ENCODE peak calls at places on chromosomes 11 and 22, in four cellular contexts. N is GM12878, E is K562, X is HepG2. F is an unnamed sample.

GRCh38 chr22:19799322-19800190 is 39.0 kb downstream of the TBX1 start:
- DNase-seq in N (no peak), E (no peak), X (no peak), F (no peak)

GRCh38 chr22:24133187-24133965 is 47.9 kb upstream of the SUSD2 start:
- DNase-seq in N (no peak), E (no peak), X (no peak), F (no peak)

GRCh38 chr11:72378704-72379383 is 55.5 kb downstream of the CLPB start:
- DNase-seq in N (no peak), E (no peak), X (no peak), F (no peak)

GRCh38 chr11:20026629-20027545 is 133.4 kb downstream of the DBX1 start:
- DNase-seq in N (no peak), E (no peak), X (no peak), F (no peak)

GRCh38 chr11:32918427-32918826 is 25.8 kb downstream of the QSER1 start:
- DNase-seq in N (no peak), E (no peak), X (no peak), F (no peak)

GRCh38 chr11:26709057-26709456 is 12.8 kb downstream of the SLC5A12 start:
- DNase-seq in N (no peak), E (no peak), X (no peak), F (no peak)

GRCh38 chr11:128604723-128605122 is 17.4 kb upstream of the ETS1 start:
- DNase-seq in N (no peak), E (no peak), X (no peak), F (no peak)

GRCh38 chr11:119907934-119908760 is 179.1 kb upstream of the NECTIN1 start:
- DNase-seq in N (no peak), E (no peak), X (no peak), F (no peak)

GRCh38 chr11:1916132-1916985 is 3.1 kb upstream of the TNNT3 start:
- DNase-seq in N (peak), E (no peak), X (no peak), F (no peak)

GRCh38 chr11:34128824-34129223 is 23.4 kb downstream of the NAT10 start:
- DNase-seq in N (no peak), E (no peak), X (no peak), F (no peak)

GRCh38 chr11:10856689-10857603 is 907 bp downstream of the ZBED5 start:
- DNase-seq in N (peak), E (peak), X (peak), F (peak)

GRCh38 chr11:2586091-2586792 is 113.6 kb downstream of the KCNQ1OT1 start:
- DNase-seq in N (no peak), E (no peak), X (no peak), F (no peak)

GRCh38 chr22:22410121-22410520 is 98.4 kb downstream of the ZNF280B start:
- DNase-seq in N (no peak), E (no peak), X (no peak), F (no peak)
- TF ChIP-seq SP1 in N (no peak), E (no peak), X (no peak), F (no peak)

GRCh38 chr11:61162092-61162935 is 1.1 kb upstream of the VPS37C start:
- DNase-seq in N (no peak), E (peak), X (peak), F (no peak)
- TF ChIP-seq FOXM1 in N (no peak), E (peak), X (no peak), F (no peak)

DNA sequence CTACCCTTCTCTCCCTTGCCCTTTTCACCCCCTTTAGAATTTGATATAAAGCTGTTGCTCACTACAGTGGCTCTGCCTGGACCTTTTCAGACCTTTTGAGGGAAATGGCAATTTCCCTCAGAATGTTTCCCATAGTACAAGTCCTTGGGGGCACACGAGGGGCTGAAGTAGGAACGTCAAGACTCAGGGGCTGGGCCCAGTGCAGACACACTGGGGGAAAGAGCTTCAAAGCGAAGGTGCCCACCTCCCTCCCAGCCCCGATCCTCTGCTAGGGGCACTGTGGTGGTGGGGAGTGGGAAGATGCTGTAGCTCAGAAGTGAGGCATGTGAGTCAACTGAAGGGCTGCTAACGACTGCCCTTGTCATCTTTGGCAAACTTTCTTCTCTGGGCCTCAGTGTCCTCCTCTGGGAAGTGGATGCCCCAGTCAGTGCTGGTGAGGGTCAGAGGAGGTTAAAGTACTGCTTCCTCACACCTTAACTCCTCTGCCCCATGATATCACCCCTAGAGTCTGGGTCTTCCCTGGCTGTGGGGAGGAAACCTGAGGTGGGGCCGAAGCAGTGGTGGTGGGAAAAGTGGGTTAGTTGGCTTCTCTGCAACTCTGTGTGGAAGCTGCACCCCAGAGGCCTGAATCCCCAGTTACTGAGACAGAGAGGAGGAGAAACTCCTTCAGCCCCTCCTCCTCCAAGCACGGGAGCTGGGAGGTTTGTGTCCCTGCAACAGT is 425.3 kb upstream of the B3GAT1 start:
- DNase-seq in N (no peak), E (no peak), X (no peak), F (no peak)
- TF ChIP-seq SP1 in N (no peak), E (no peak), X (no peak), F (no peak)

GRCh38 chr22:43510226-43511070 is 98.6 kb downstream of the MPPED1 start:
- DNase-seq in N (no peak), E (no peak), X (no peak), F (no peak)

GRCh38 chr22:43511276-43511910 is 99.6 kb downstream of the MPPED1 start:
- DNase-seq in N (no peak), E (no peak), X (no peak), F (no peak)

GRCh38 chr22:43509337-43509736 is 97.5 kb downstream of the MPPED1 start:
- DNase-seq in N (no peak), E (no peak), X (no peak), F (no peak)

GRCh38 chr22:43514476-43515157 is 102.8 kb downstream of the MPPED1 start:
- DNase-seq in N (no peak), E (no peak), X (no peak), F (no peak)

DNA sequence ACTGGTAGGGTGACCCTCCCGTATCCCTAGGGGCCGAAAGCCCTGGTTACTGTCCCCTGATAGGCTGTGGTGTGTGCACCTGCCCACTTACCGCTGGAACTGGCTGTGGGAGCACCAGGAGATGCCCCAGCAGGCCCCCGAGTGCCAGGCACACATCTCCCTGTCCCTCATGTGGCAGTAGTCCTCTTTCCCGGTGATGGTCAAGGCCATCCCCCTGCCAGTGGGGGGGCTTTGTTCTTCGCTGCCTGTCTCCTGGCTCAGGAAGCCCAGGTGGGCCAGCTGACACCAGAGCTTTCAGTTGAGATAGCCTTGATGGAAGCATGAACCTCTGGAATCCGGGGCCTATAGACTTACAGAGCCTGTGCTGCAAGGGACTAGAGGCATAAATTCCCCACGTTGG is 100.5 kb downstream of the MPPED1 start:
- DNase-seq in N (no peak), E (no peak), X (no peak), F (no peak)
- TF ChIP-seq FOXM1 in N (no peak), E (no peak), X (no peak), F (no peak)

DNA sequence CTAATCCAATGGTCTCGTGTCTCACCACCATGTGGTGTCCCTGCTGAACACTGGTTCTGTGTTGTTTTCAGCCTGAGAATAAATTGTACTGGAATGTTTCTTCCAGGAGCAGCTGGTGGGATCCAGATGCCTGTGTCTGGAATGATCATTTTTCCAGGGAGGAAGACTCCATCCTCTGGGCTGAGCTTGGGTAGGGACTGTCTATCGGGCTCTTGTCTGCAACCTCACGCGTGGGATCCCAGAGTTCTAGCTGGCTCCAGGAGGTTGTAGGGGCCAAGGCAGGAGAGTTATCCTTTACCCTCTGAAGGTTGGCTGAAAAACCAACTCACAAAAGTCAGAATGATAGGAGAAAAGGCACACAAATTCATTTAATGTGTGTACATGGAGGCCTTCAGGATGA is 144.1 kb upstream of the B3GAT1 start:
- DNase-seq in N (no peak), E (no peak), X (no peak), F (no peak)
- TF ChIP-seq SP1 in N (no peak), E (no peak), X (no peak), F (no peak)

DNA sequence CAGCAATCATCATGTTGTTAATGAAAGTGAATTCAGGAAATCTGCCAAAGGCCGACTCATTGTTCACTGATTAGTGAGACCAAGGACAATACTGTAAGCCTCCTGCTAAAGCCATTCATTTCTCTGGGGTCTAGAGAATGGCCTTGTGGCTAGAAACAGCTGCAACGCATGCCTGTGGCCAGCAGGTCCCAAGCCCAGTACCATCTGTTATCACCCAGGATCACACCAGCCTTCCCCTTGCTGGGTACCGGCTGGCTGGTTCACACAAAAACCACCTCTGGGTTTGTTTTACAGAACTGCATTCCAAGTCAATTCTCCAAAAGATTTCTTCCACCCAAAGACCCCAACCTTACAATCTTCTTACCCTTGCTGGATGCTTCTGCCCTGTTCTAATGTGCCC is 1.1 kb downstream of the PLAAT5 start:
- DNase-seq in N (no peak), E (no peak), X (no peak), F (no peak)
- TF ChIP-seq FOXM1 in N (no peak), E (no peak), X (no peak), F (no peak)

DNA sequence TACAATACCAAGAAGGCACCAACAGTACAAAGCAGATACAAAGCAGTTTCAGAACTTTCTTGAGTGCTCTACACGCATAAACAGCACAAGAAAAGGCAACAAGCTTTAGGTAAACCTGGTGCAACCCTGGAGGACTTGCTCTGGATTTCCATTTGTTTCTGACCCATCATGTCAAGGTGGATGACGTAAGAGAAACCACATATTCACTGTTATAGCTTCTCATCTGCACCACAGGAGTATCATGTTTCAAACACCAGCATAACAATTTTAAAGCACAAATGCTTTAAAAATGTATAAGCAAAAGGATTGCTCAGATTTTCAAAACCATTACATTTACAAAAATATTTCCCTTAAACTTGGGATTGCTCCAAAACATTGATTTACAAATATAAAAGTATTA is 25.0 kb upstream of the YPEL1 start:
- DNase-seq in N (no peak), E (no peak), X (no peak), F (no peak)
- TF ChIP-seq SP1 in N (no peak), E (no peak), X (no peak), F (no peak)

DNA sequence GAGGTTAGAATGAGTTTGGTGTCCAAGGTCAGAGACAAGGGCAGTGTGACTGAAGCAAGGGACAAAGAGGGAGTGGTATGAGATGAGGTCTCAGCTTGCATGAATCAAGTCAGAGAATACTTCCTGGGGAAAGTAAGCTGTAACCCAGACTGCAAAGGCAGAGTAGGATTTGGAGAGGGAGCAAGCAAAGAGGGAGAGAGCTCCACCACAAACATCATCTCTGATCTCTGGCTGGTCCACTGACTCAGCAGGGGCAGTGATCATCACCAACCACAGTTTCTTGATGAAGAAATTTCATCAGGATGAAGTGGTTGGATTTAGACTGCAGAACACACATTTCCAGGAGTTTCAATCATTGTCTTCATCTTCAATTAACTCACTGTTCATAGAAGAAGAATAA is 54.9 kb upstream of the HMGXB4 start:
- DNase-seq in N (no peak), E (no peak), X (no peak), F (no peak)
- TF ChIP-seq FOXM1 in N (no peak), E (no peak), X (no peak), F (no peak)

F was measured in HEK293T.